ENCODE peak calls at places on chromosomes 11 and 22, in six cellular contexts. A is AG09319, O is Caco-2, N is AG04450, U is adipocyte, Q is erythroblast. D is an unnamed sample.

GRCh38 chr22:38305481-38306448 is 11.5 kb downstream of the CSNK1E start:
- DNase-seq in U (no peak), A (no peak), Q (no peak), O (no peak), N (no peak), D (no peak)

GRCh38 chr22:44396021-44396726 is 83.4 kb upstream of the SHISAL1 start:
- DNase-seq in Q (no peak), A (no peak), O (peak), N (no peak), U (no peak), D (no peak)

GRCh38 chr11:116535120-116535519 is 237.7 kb downstream of the BUD13 start:
- DNase-seq in O (no peak), A (no peak), U (no peak), Q (no peak), N (no peak), D (no peak)

GRCh38 chr22:37195921-37196320 is 7.9 kb upstream of the C1QTNF6 start:
- DNase-seq in A (no peak), N (no peak), U (no peak), O (no peak), Q (no peak), D (no peak)

GRCh38 chr11:76695767-76696166 is 25.2 kb upstream of the LRRC32 start:
- DNase-seq in A (no peak), Q (no peak), U (no peak), N (no peak), O (no peak), D (no peak)

GRCh38 chr11:112614605-112615004 is 346.6 kb upstream of the NCAM1 start:
- DNase-seq in A (no peak), N (no peak), O (no peak), Q (no peak), U (no peak), D (no peak)

GRCh38 chr22:42885446-42885845 is 28.4 kb upstream of the ARFGAP3 start:
- DNase-seq in Q (no peak), A (no peak), U (no peak), N (no peak), O (no peak), D (no peak)

GRCh38 chr11:47337229-47337924 is 15.1 kb downstream of the MYBPC3 start:
- DNase-seq in O (peak), N (no peak), Q (peak), A (no peak), U (no peak), D (no peak)

GRCh38 chr22:47817380-47817779 is 1054.9 kb downstream of the TBC1D22A start:
- DNase-seq in N (no peak), A (no peak), U (no peak), O (no peak), Q (no peak), D (no peak)

GRCh38 chr22:17922925-17923898 is 101.1 kb downstream of the MICAL3 start:
- DNase-seq in O (no peak), N (peak), Q (no peak), A (peak), U (peak), D (peak)

GRCh38 chr11:9065614-9066431 is 25.6 kb downstream of the SCUBE2 start:
- DNase-seq in U (no peak), A (no peak), N (no peak), Q (no peak), O (no peak), D (peak)

GRCh38 chr11:69479591-69480271 is 1.7 kb upstream of the LINC01488 start:
- DNase-seq in N (no peak), U (no peak), A (no peak), Q (no peak), O (peak), D (no peak)

GRCh38 chr11:35680506-35680905 is 17.9 kb downstream of the TRIM44 start:
- DNase-seq in O (no peak), N (no peak), A (no peak), U (no peak), Q (no peak), D (no peak)

GRCh38 chr11:57094206-57094940 is 87.4 kb upstream of the LRRC55 start:
- DNase-seq in U (no peak), O (no peak), N (no peak), A (no peak), Q (no peak), D (no peak)

GRCh38 chr22:40482391-40482790 is 112.0 kb downstream of the SGSM3 start:
- DNase-seq in U (no peak), Q (no peak), O (no peak), N (no peak), A (no peak), D (no peak)

GRCh38 chr11:82823635-82824614 is 76.3 kb downstream of the PRCP start:
- DNase-seq in Q (no peak), A (no peak), N (no peak), O (no peak), U (no peak), D (no peak)

GRCh38 chr22:26681395-26681821 is 24.0 kb downstream of the MIAT start:
- DNase-seq in U (peak), A (no peak), Q (no peak), N (peak), O (peak), D (peak)

GRCh38 chr11:44564198-44564597 is 1.3 kb upstream of the CD82 start:
- DNase-seq in Q (peak), U (no peak), N (no peak), O (no peak), A (no peak), D (no peak)

GRCh38 chr22:38706101-38706884 is 549 bp downstream of the GTPBP1 start:
- DNase-seq in Q (peak), N (no peak), U (peak), A (no peak), O (peak), D (no peak)

GRCh38 chr11:46889689-46890475 is 28.5 kb downstream of the LRP4 start:
- DNase-seq in O (peak), N (peak), U (peak), Q (peak), A (peak), D (no peak)

GRCh38 chr11:88246680-88247079 is 71.4 kb upstream of the RAB38 start:
- DNase-seq in U (peak), Q (no peak), O (no peak), A (peak), N (peak), D (peak)

GRCh38 chr11:114197799-114198500 is 98.2 kb upstream of the NNMT start:
- DNase-seq in N (peak), Q (no peak), U (peak), A (no peak), O (no peak), D (peak)

GRCh38 chr11:128720522-128720985 is 26.7 kb downstream of the FLI1 start:
- DNase-seq in N (no peak), A (no peak), Q (no peak), O (no peak), U (no peak), D (no peak)

GRCh38 chr11:107493117-107493516 is 35.5 kb upstream of the CWF19L2 start:
- DNase-seq in O (no peak), Q (no peak), U (no peak), A (no peak), N (peak), D (peak)

GRCh38 chr11:128948583-128948982 is 5.9 kb upstream of the TP53AIP1 start:
- DNase-seq in N (no peak), O (no peak), Q (no peak), U (no peak), A (no peak), D (no peak)

GRCh38 chr11:120096756-120097191 is 41.1 kb downstream of the TRIM29 start:
- DNase-seq in A (no peak), O (no peak), N (no peak), U (no peak), Q (no peak), D (no peak)

GRCh38 chr11:128901655-128902514 is 10.7 kb downstream of the KCNJ5 start:
- DNase-seq in U (no peak), Q (no peak), N (no peak), A (no peak), O (no peak), D (no peak)

GRCh38 chr11:121740902-121741301 is 288.1 kb upstream of the SORL1-AS1 start:
- DNase-seq in Q (no peak), U (no peak), O (no peak), N (no peak), A (no peak), D (no peak)

GRCh38 chr11:75262436-75262835 is 21.9 kb downstream of the TPBGL start:
- DNase-seq in Q (no peak), A (no peak), N (no peak), O (no peak), U (no peak), D (no peak)

GRCh38 chr11:117122546-117122945 is 21.5 kb upstream of the PAFAH1B2 start:
- DNase-seq in U (no peak), Q (no peak), A (no peak), N (no peak), O (no peak), D (no peak)

GRCh38 chr22:46460835-46461234 is 76.6 kb downstream of the CELSR1 start:
- DNase-seq in A (no peak), O (no peak), Q (no peak), U (no peak), N (no peak), D (no peak)

GRCh38 chr11:115241899-115242298 is 262.3 kb downstream of the CADM1 start:
- DNase-seq in O (no peak), Q (no peak), N (no peak), A (no peak), U (no peak), D (no peak)

GRCh38 chr11:71252782-71253730 is 679 bp upstream of the SHANK2 start:
- DNase-seq in N (no peak), O (peak), U (peak), A (no peak), Q (no peak), D (no peak)

GRCh38 chr11:78292109-78292803 is 103.5 kb downstream of the USP35 start:
- DNase-seq in U (no peak), A (no peak), O (no peak), N (no peak), Q (peak), D (no peak)

GRCh38 chr11:84103096-84103495 is 816.9 kb upstream of the CCDC90B start:
- DNase-seq in Q (no peak), N (no peak), O (no peak), U (no peak), A (no peak), D (no peak)